ENCODE peak calls at places on chromosomes 6 and 20, in six cellular contexts. R is stimulated activated CD4-positive, alpha-beta T cell treated with anti-CD3 and anti-CD28 coated beads, Interleukin-4, amount 100 ng/mL, for 4 hours; J is NCI-H748 treated with DMSO at 0.1 percent for 48 hours; B is PC-3; A is endothelial cell of umbilical vein; Y is effector CD4-positive, alpha-beta T cell. U is an unnamed sample.

GRCh38 chr6:149025061-149025460 is 278.2 kb downstream of the UST start:
- DNase-seq in B (no peak), Y (no peak), R (no peak), A (no peak), J (no peak), U (no peak)

GRCh38 chr6:44002071-44002590 is 125.1 kb downstream of the MRPL14 start:
- DNase-seq in R (peak; percentile 7), J (no peak), A (no peak), B (no peak), Y (no peak), U (no peak)

GRCh38 chr6:149125309-149125708 is 192.2 kb upstream of the TAB2 start:
- DNase-seq in R (no peak), A (no peak), B (no peak), Y (no peak), J (no peak), U (no peak)

GRCh38 chr6:122151066-122151465 is 248.4 kb upstream of the HSF2 start:
- DNase-seq in J (no peak), Y (no peak), A (no peak), B (no peak), R (no peak), U (no peak)

GRCh38 chr20:38113401-38114325 is 51.4 kb downstream of the TGM2 start:
- DNase-seq in J (no peak), A (no peak), Y (no peak), B (peak; percentile 40), R (no peak), U (no peak)

GRCh38 chr6:142856857-142857608 is 87.9 kb downstream of the HIVEP2 start:
- DNase-seq in B (no peak), Y (peak; percentile 35), A (no peak), J (no peak), R (no peak), U (no peak)

GRCh38 chr6:44976677-44977405 is 351.3 kb upstream of the RUNX2 start:
- DNase-seq in J (no peak), Y (no peak), B (no peak), R (no peak), A (no peak), U (no peak)

GRCh38 chr6:52998603-52999002 is 3.5 kb upstream of the GSTA4 start:
- DNase-seq in J (no peak), R (no peak), Y (no peak), B (no peak), A (no peak), U (no peak)

GRCh38 chr20:24027229-24027628 is 38.6 kb upstream of the GGTLC1 start:
- DNase-seq in R (peak; percentile 31), Y (peak; percentile 47), J (no peak), A (peak; percentile 90), B (peak; percentile 22), U (peak; percentile 45)

GRCh38 chr6:42190784-42191183 is 4.0 kb downstream of the GUCA1B start:
- DNase-seq in A (no peak), R (no peak), B (no peak), Y (no peak), J (no peak), U (peak; percentile 31)

GRCh38 chr6:147150303-147150702 is 53.9 kb upstream of the STXBP5 start:
- DNase-seq in A (no peak), R (no peak), B (no peak), Y (no peak), J (no peak), U (no peak)

GRCh38 chr6:15491255-15491985 is 171.4 kb downstream of the DTNBP1 start:
- DNase-seq in R (peak; percentile 63), A (peak; percentile 54), Y (peak; percentile 53), J (peak; percentile 34), B (peak; percentile 72), U (peak; percentile 47)

GRCh38 chr20:14861028-14861699 is 523.8 kb upstream of the FLRT3 start:
- DNase-seq in J (peak; percentile 59), A (no peak), R (no peak), Y (no peak), B (no peak), U (no peak)

GRCh38 chr6:41564448-41565142 is 18.4 kb downstream of the FOXP4 start:
- DNase-seq in A (no peak), J (no peak), B (no peak), Y (no peak), R (no peak), U (no peak)

GRCh38 chr6:106161893-106162292 is 75.8 kb downstream of the PRDM1 start:
- DNase-seq in B (no peak), J (no peak), A (no peak), Y (no peak), R (no peak), U (no peak)

GRCh38 chr6:24614048-24614420 is 32.0 kb downstream of the KIAA0319 start:
- DNase-seq in B (no peak), R (no peak), J (no peak), A (no peak), Y (no peak), U (no peak)

GRCh38 chr6:13296536-13296997 is 31.8 kb downstream of the TBC1D7 start:
- DNase-seq in R (no peak), Y (no peak), B (no peak), A (no peak), J (no peak), U (no peak)

GRCh38 chr6:164057876-164058275 is 643.4 kb downstream of the QKI start:
- DNase-seq in A (peak; percentile 7), Y (no peak), B (no peak), J (no peak), R (no peak), U (no peak)

GRCh38 chr6:82022614-82023102 is 224.9 kb downstream of the IBTK start:
- DNase-seq in R (no peak), J (no peak), A (peak; percentile 77), B (peak; percentile 85), Y (no peak), U (peak; percentile 98)

GRCh38 chr6:84137989-84138575 is 89.4 kb downstream of the CEP162 start:
- DNase-seq in B (peak; percentile 8), Y (no peak), J (no peak), A (peak; percentile 76), R (no peak), U (peak; percentile 52)

GRCh38 chr6:132643547-132643946 is 15.4 kb downstream of the TAAR1 start:
- DNase-seq in Y (no peak), A (no peak), R (no peak), B (no peak), J (no peak), U (no peak)

GRCh38 chr6:33856655-33857054 is 52.9 kb upstream of the MLN start:
- DNase-seq in A (no peak), Y (peak; percentile 24), J (no peak), B (no peak), R (peak; percentile 41), U (no peak)

GRCh38 chr20:63698739-63699465 is 2.5 kb downstream of the TNFRSF6B start:
- DNase-seq in B (peak; percentile 90), A (peak; percentile 90), R (peak; percentile 58), J (no peak), Y (no peak), U (peak; percentile 88)

GRCh38 chr6:152004896-152005295 is 197.4 kb downstream of the ESR1 start:
- DNase-seq in Y (no peak), J (no peak), R (no peak), B (no peak), A (no peak), U (no peak)

GRCh38 chr6:140907235-140907634 is 1225.5 kb upstream of the GJE1 start:
- DNase-seq in J (no peak), R (no peak), A (no peak), B (no peak), Y (no peak), U (no peak)

GRCh38 chr6:20180935-20181334 is 31.3 kb downstream of the MBOAT1 start:
- DNase-seq in J (no peak), A (no peak), Y (no peak), B (no peak), R (no peak), U (peak; percentile 20)

GRCh38 chr6:11208267-11208666 is 24.2 kb downstream of the NEDD9 start:
- DNase-seq in R (no peak), B (no peak), A (no peak), J (no peak), Y (no peak), U (no peak)

GRCh38 chr6:43436577-43437282 is 9.4 kb downstream of the ABCC10 start:
- DNase-seq in Y (no peak), J (no peak), R (no peak), B (peak; percentile 77), A (peak; percentile 76), U (peak; percentile 89)

GRCh38 chr6:6975395-6976111 is 132.2 kb upstream of the RREB1 start:
- DNase-seq in R (no peak), J (peak; percentile 8), A (no peak), Y (no peak), B (no peak), U (no peak)

GRCh38 chr20:31836853-31837608 is 8.4 kb downstream of the FOXS1 start:
- DNase-seq in Y (no peak), R (no peak), J (no peak), B (no peak), A (no peak), U (no peak)

GRCh38 chr20:1803216-1804128 is 91.7 kb upstream of the SIRPA start:
- DNase-seq in J (peak; percentile 74), Y (no peak), R (peak; percentile 13), A (peak; percentile 72), B (no peak), U (peak; percentile 65)

GRCh38 chr20:46928580-46929132 is 34.0 kb downstream of the EYA2 start:
- DNase-seq in B (no peak), A (no peak), J (no peak), Y (no peak), R (no peak), U (no peak)

GRCh38 chr6:42043787-42044475 is 6.4 kb upstream of the TAF8 start:
- DNase-seq in B (peak; percentile 92), J (peak; percentile 93), R (peak; percentile 93), A (peak; percentile 82), Y (peak; percentile 95), U (peak; percentile 64)

GRCh38 chr20:33032555-33032954 is 1.1 kb downstream of the BPIFB6 start:
- DNase-seq in Y (no peak), B (no peak), J (no peak), A (no peak), R (no peak), U (no peak)

GRCh38 chr6:152054441-152054840 is 247.0 kb downstream of the ESR1 start:
- DNase-seq in J (no peak), Y (no peak), R (no peak), A (no peak), B (peak; percentile 94), U (peak; percentile 49)

GRCh38 chr6:4178737-4179333 is 43.5 kb upstream of the ECI2 start:
- DNase-seq in A (no peak), R (no peak), B (no peak), J (no peak), Y (no peak), U (no peak)

GRCh38 chr6:144806222-144806621 is 521.1 kb downstream of the UTRN start:
- DNase-seq in R (no peak), J (no peak), A (no peak), Y (no peak), B (no peak), U (no peak)

GRCh38 chr6:131651782-131652181 is 14.7 kb downstream of the ENPP3 start:
- DNase-seq in A (no peak), J (peak; percentile 11), B (peak; percentile 74), R (no peak), Y (no peak), U (no peak)

GRCh38 chr6:39088331-39088730 is 26.7 kb downstream of the SAYSD1 start:
- DNase-seq in R (no peak), B (peak; percentile 45), J (peak; percentile 13), A (peak; percentile 37), Y (no peak), U (peak; percentile 32)